ENCODE peak calls at places on chromosomes 3 and 15, in four cellular contexts. One of them, this sample, is unnamed.

GRCh38 chr3:114706591-114707224 is 412.9 kb downstream of the TIGIT start:
- DNase-seq in thoracic aorta: no peak
- DNase-seq in lower leg skin: no peak
- DNase-seq in spleen: no peak
- DNase-seq in this sample: no peak

GRCh38 chr15:65087411-65087810 is 10.9 kb downstream of the KBTBD13 start:
- DNase-seq in thoracic aorta: no peak
- DNase-seq in lower leg skin: no peak
- DNase-seq in spleen: no peak
- DNase-seq in this sample: no peak

GRCh38 chr15:77532846-77533245 is 99.9 kb downstream of the LINGO1 start:
- DNase-seq in thoracic aorta: no peak
- DNase-seq in lower leg skin: no peak
- DNase-seq in spleen: peak
- DNase-seq in this sample: no peak

GRCh38 chr3:140863481-140864084 is 78.1 kb upstream of the SLC25A36 start:
- DNase-seq in thoracic aorta: no peak
- DNase-seq in lower leg skin: no peak
- DNase-seq in spleen: no peak
- DNase-seq in this sample: no peak

GRCh38 chr3:161950318-161950717 is 453.7 kb downstream of the OTOL1 start:
- DNase-seq in thoracic aorta: no peak
- DNase-seq in lower leg skin: no peak
- DNase-seq in spleen: no peak
- DNase-seq in this sample: no peak

GRCh38 chr3:126124896-126125295 is 41.0 kb upstream of the SLC41A3 start:
- DNase-seq in thoracic aorta: no peak
- DNase-seq in lower leg skin: peak
- DNase-seq in spleen: peak
- DNase-seq in this sample: no peak

GRCh38 chr3:46481636-46482035 is 16.1 kb upstream of the RTP3 start:
- DNase-seq in thoracic aorta: no peak
- DNase-seq in lower leg skin: no peak
- DNase-seq in spleen: no peak
- DNase-seq in this sample: no peak

GRCh38 chr3:128468285-128468790 is 1.6 kb upstream of the DNAJB8 start:
- DNase-seq in thoracic aorta: no peak
- DNase-seq in lower leg skin: no peak
- DNase-seq in spleen: no peak
- DNase-seq in this sample: no peak

GRCh38 chr3:38731522-38731921 is 82.0 kb upstream of the SCN5A start:
- DNase-seq in thoracic aorta: no peak
- DNase-seq in lower leg skin: no peak
- DNase-seq in spleen: no peak
- DNase-seq in this sample: no peak

GRCh38 chr3:72661115-72661457 is 187.2 kb downstream of the SHQ1 start:
- DNase-seq in thoracic aorta: peak
- DNase-seq in lower leg skin: peak
- DNase-seq in spleen: no peak
- DNase-seq in this sample: peak

GRCh38 chr15:27067175-27067574 is 96.2 kb downstream of the GABRG3 start:
- DNase-seq in thoracic aorta: no peak
- DNase-seq in lower leg skin: no peak
- DNase-seq in spleen: no peak
- DNase-seq in this sample: no peak

GRCh38 chr3:141828487-141829284 is 47.8 kb upstream of the ATP1B3 start:
- DNase-seq in thoracic aorta: no peak
- DNase-seq in lower leg skin: peak
- DNase-seq in spleen: no peak
- DNase-seq in this sample: no peak

GRCh38 chr3:190883973-190884832 is 21.7 kb upstream of the GMNC start:
- DNase-seq in thoracic aorta: no peak
- DNase-seq in lower leg skin: no peak
- DNase-seq in spleen: no peak
- DNase-seq in this sample: peak

GRCh38 chr3:23100106-23100505 is 103.0 kb upstream of the UBE2E2 start:
- DNase-seq in thoracic aorta: no peak
- DNase-seq in lower leg skin: no peak
- DNase-seq in spleen: no peak
- DNase-seq in this sample: no peak

GRCh38 chr15:31361764-31362120 is 35.1 kb downstream of the KLF13 start:
- DNase-seq in thoracic aorta: no peak
- DNase-seq in lower leg skin: no peak
- DNase-seq in spleen: no peak
- DNase-seq in this sample: no peak

GRCh38 chr3:131898346-131898745 is 136.5 kb downstream of the CPNE4 start:
- DNase-seq in thoracic aorta: no peak
- DNase-seq in lower leg skin: no peak
- DNase-seq in spleen: no peak
- DNase-seq in this sample: no peak

GRCh38 chr3:52272831-52273230 is 5.6 kb downstream of the WDR82 start:
- DNase-seq in thoracic aorta: no peak
- DNase-seq in lower leg skin: no peak
- DNase-seq in spleen: no peak
- DNase-seq in this sample: no peak

GRCh38 chr15:63243101-63243500 is 34.3 kb upstream of the APH1B start:
- DNase-seq in thoracic aorta: no peak
- DNase-seq in lower leg skin: peak
- DNase-seq in spleen: no peak
- DNase-seq in this sample: no peak

GRCh38 chr15:90883526-90883931 is 775 bp upstream of the FES start:
- DNase-seq in thoracic aorta: no peak
- DNase-seq in lower leg skin: no peak
- DNase-seq in spleen: no peak
- DNase-seq in this sample: no peak

GRCh38 chr15:90886291-90886614 is 1.9 kb downstream of the FES start:
- DNase-seq in thoracic aorta: no peak
- DNase-seq in lower leg skin: no peak
- DNase-seq in spleen: no peak
- DNase-seq in this sample: no peak

GRCh38 chr15:90883971-90884718 is at the start of gene FES:
- DNase-seq in thoracic aorta: no peak
- DNase-seq in lower leg skin: peak
- DNase-seq in spleen: peak
- DNase-seq in this sample: no peak

GRCh38 chr15:90885432-90886290 is 1.4 kb downstream of the FES start:
- DNase-seq in thoracic aorta: no peak
- DNase-seq in lower leg skin: peak
- DNase-seq in spleen: peak
- DNase-seq in this sample: no peak

DNA sequence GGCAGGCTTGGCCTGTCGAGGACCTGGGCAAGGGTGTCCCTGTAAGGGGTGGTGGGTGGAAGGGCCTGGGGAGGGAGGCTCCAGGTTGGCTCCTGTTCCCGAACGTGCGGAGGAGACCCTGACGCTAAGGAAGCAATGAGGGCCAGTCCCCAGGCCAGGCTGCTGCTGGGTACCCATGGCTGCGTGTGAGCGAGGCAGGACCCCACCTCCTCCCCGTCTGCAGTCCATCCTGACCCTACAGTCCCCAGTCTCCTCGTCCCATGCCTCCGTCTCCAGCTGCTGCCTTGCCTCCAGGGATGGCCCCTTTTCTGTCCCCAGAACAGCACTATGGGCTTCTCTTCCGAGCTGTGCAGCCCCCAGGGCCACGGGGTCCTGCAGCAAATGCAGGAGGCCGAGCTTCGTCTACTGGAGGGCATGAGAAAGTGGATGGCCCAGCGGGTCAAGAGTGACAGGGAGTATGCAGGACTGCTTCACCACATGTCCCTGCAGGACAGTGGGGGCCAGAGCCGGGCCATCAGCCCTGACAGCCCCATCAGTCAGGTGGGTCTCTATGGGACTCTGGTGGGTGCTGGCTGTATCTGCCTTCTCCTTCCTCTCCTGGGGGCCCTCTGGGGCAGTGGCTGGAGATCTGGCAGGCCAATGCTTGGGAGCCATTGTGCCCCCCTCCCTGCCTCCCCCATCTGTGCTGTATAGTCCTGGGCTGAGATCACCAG is 571 bp downstream of the FES start:
- DNase-seq in thoracic aorta: no peak
- DNase-seq in lower leg skin: no peak
- DNase-seq in spleen: peak
- DNase-seq in this sample: no peak
- H3K4me3 ChIP-seq in thoracic aorta: peak
- H3K4me3 ChIP-seq in lower leg skin: peak
- H3K4me3 ChIP-seq in spleen: peak
- H3K4me3 ChIP-seq in this sample: peak

DNA sequence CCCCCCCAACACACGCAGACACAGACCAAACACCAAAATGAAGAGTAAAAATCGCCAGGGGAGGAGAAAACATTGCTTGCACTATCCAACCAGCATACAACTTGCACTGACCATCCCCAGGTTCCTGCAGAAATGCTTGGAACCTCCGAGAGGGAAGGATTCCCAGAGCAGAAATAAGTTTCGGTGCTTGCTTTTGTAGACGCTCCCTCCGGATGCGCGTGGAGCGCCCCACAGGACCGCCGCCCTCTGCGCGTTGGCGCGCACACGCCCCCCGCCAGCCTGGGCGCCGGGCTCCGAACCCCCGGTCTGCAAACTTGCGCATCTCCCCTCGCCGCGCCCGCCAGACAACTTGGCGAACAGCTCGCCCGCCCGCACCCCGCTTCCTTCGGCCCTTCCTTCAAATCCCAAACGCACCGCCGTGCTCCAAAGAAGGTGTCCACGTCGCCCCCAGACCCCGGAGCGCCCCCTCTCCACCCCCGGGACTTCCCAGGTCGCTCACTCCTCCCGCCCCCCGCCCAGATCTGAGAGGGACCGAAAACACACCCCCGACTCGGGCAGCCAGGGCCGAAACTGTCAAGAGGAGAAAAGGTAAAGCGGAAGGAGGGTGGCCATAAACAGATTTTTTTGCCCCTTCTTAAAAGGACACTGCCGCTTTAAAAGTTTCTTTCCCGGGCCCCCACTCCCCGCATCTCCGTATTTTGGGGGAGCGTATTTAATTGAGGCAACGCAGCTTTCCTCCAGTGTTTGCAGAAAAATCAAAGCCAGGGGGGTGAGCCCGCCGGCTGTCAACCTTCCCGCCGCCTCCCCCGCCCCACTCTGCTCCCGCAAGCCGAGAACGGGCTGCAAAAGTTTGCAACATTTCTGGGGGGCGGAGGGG is 839 bp downstream of the RORA start:
- DNase-seq in thoracic aorta: no peak
- DNase-seq in lower leg skin: peak
- DNase-seq in spleen: no peak
- DNase-seq in this sample: no peak
- H3K4me3 ChIP-seq in thoracic aorta: peak
- H3K4me3 ChIP-seq in lower leg skin: peak
- H3K4me3 ChIP-seq in spleen: peak
- H3K4me3 ChIP-seq in this sample: peak

GRCh38 chr3:30933478-30934207 is 39.2 kb upstream of the GADL1 start:
- DNase-seq in thoracic aorta: no peak
- DNase-seq in lower leg skin: no peak
- DNase-seq in spleen: no peak
- DNase-seq in this sample: no peak

DNA sequence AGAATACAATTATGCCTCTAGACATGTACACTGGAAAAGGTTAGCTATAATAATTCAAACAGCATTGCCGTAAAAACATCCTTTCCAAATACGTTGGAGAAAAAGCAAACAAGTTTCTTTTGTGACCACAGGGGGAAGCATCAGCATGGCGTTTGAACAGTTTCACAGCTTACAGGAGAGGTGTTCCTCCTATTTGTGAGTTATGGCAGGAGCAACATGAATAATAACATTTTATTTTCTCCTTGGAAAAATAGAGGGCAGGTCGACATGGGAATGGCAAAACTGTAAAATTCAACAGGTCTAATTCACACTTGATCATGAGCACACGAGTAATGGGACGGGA is 39.7 kb upstream of the GADL1 start:
- DNase-seq in thoracic aorta: no peak
- DNase-seq in lower leg skin: no peak
- DNase-seq in spleen: no peak
- DNase-seq in this sample: peak
- H3K4me3 ChIP-seq in thoracic aorta: peak
- H3K4me3 ChIP-seq in lower leg skin: no peak
- H3K4me3 ChIP-seq in spleen: no peak
- H3K4me3 ChIP-seq in this sample: no peak

GRCh38 chr15:89362203-89363101 is 27.8 kb upstream of the POLG start:
- DNase-seq in thoracic aorta: no peak
- DNase-seq in lower leg skin: no peak
- DNase-seq in spleen: peak
- DNase-seq in this sample: no peak
- H3K4me3 ChIP-seq in thoracic aorta: no peak
- H3K4me3 ChIP-seq in lower leg skin: no peak
- H3K4me3 ChIP-seq in spleen: peak
- H3K4me3 ChIP-seq in this sample: no peak

DNA sequence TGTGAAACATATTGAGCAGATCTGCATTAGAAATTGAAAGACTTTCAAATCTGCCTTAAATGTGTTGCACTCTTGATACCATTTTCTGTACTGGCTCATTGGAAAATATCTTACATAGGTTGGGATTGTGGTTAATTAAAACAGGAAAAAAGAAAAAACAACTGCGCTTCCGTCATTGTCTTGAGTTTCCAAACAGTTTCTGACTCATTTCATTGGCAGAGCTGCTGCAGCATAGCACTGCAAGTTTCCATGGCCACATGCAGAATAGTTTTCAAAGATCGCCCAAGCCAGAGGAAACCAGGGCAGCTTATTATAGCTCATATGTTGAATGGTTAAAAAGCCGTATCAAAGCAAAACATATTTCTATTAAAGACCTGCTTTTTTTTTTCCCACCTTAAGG is 446.6 kb upstream of the BCHE start:
- DNase-seq in thoracic aorta: no peak
- DNase-seq in lower leg skin: no peak
- DNase-seq in spleen: no peak
- DNase-seq in this sample: peak
- H3K4me3 ChIP-seq in thoracic aorta: peak
- H3K4me3 ChIP-seq in lower leg skin: no peak
- H3K4me3 ChIP-seq in spleen: no peak
- H3K4me3 ChIP-seq in this sample: no peak

DNA sequence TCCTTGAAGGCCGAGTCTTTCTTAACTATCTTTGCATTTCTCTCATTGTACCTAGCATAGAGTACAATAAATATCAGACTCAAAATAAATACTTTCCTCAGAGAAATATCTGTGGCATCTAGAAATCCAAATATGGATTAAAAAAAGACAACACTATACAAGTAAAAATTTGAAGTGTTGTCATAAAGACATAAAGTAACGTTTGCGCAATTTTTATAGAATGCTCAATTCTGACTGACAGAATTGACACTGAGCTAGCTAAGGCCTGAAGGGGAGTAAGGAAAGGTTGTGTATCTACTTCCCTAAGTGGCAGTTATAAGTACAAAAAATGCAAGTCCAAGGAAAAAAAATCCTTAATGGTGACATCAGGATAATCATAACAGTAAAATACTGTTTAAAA is 1.1 kb downstream of the SEC11A start:
- DNase-seq in thoracic aorta: no peak
- DNase-seq in lower leg skin: no peak
- DNase-seq in spleen: no peak
- DNase-seq in this sample: no peak
- H3K4me3 ChIP-seq in thoracic aorta: peak
- H3K4me3 ChIP-seq in lower leg skin: no peak
- H3K4me3 ChIP-seq in spleen: peak
- H3K4me3 ChIP-seq in this sample: peak

GRCh38 chr3:84881288-84881687 is 77.5 kb upstream of the CADM2 start:
- DNase-seq in thoracic aorta: no peak
- DNase-seq in lower leg skin: no peak
- DNase-seq in spleen: no peak
- DNase-seq in this sample: no peak

GRCh38 chr3:84877092-84877491 is 81.7 kb upstream of the CADM2 start:
- DNase-seq in thoracic aorta: no peak
- DNase-seq in lower leg skin: no peak
- DNase-seq in spleen: no peak
- DNase-seq in this sample: no peak
- H3K4me3 ChIP-seq in thoracic aorta: no peak
- H3K4me3 ChIP-seq in lower leg skin: no peak
- H3K4me3 ChIP-seq in spleen: no peak
- H3K4me3 ChIP-seq in this sample: no peak

This sample was measured in skeletal muscle cell.